ENCODE peak calls at places on chromosomes 12 and 14, in six cellular contexts. W is thoracic aorta, T is suprapubic skin, V is WTC11, P is Calu3, I is AG09309. F is an unnamed sample.

GRCh38 chr12:29528161-29528560 is 30.7 kb upstream of the OVCH1 start:
- DNase-seq in P (no peak), W (no peak), I (no peak), T (no peak), V (no peak), F (no peak)

GRCh38 chr14:83342590-83342989 is 1808.9 kb upstream of the SEL1L start:
- DNase-seq in V (no peak), T (no peak), I (no peak), P (no peak), W (peak), F (peak)

GRCh38 chr14:29716150-29716549 is 211.5 kb downstream of the PRKD1 start:
- DNase-seq in I (no peak), T (no peak), V (no peak), W (no peak), P (no peak), F (no peak)

GRCh38 chr14:47438650-47439140 is 236.7 kb downstream of the MDGA2 start:
- DNase-seq in W (no peak), P (no peak), I (no peak), T (no peak), V (no peak), F (no peak)

GRCh38 chr12:117151195-117152031 is 38.9 kb downstream of the FBXO21 start:
- DNase-seq in P (peak), T (peak), V (peak), W (peak), I (peak), F (peak)

GRCh38 chr14:62734831-62735230 is 310.4 kb downstream of the KCNH5 start:
- DNase-seq in T (no peak), V (no peak), I (no peak), W (no peak), P (no peak), F (no peak)

GRCh38 chr12:56098592-56098991 is 5.8 kb upstream of the PA2G4 start:
- DNase-seq in I (no peak), W (no peak), T (no peak), P (no peak), V (no peak), F (no peak)

GRCh38 chr12:12466157-12466556 is 96.5 kb downstream of the DUSP16 start:
- DNase-seq in I (no peak), T (no peak), V (no peak), W (no peak), P (no peak), F (no peak)

GRCh38 chr12:84653482-84653881 is 259.1 kb downstream of the SLC6A15 start:
- DNase-seq in V (no peak), T (no peak), P (no peak), W (no peak), I (no peak), F (no peak)

GRCh38 chr12:90974286-90974685 is 19.3 kb upstream of the CCER1 start:
- DNase-seq in T (no peak), P (no peak), I (peak), V (no peak), W (no peak), F (no peak)

GRCh38 chr14:71029236-71029781 is 122.0 kb downstream of the PCNX1 start:
- DNase-seq in W (no peak), V (no peak), T (no peak), I (no peak), P (no peak), F (no peak)

GRCh38 chr14:105187116-105187515 is 6.0 kb upstream of the NUDT14 start:
- DNase-seq in W (no peak), V (no peak), I (no peak), P (no peak), T (no peak), F (no peak)

DNA sequence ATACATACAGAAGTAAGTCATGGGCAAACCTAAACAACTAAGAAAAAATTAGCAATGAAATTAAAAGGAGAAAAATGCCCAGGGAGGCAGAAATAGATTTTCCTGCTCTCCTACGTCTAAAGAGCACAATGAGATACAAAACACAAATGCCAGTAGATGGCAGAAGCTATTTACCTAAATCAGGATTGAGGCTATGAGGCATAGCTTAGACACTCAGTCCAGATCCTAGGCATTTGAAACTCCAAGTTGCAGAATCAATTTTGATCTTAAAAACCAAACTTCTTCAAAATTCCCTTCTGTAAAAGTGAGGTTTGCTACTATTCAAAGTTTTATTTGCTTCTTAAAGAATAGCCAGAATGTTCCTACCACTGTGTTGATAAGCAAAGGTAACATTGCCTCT is 368.6 kb downstream of the DAD1 start:
- DNase-seq in P (no peak), V (no peak), W (no peak), T (no peak), I (no peak), F (no peak)
- TF ChIP-seq CTCF in P (no peak), V (no peak), W (no peak), T (no peak), I (no peak), F (no peak)

DNA sequence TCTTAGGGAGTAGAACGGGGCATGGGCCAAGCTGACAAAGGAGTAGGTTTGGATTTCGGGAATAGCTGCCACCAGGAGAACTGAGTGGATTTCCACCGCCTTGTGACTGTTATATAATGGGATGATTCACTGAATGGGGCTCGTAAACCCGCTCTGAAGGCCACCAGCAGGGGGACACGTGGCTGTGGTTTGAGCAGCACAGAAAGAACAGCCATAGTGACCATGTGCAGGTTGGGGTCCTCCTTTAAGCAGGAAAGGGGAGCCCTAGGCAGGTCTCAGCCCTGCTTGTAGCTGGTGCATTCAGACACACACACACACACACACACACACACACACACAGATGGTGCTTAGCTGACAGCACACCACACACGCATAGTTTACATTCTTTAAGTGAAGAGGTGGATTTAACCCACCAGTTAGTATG is 8.6 kb upstream of the ASB2 start:
- DNase-seq in T (no peak), P (peak), I (peak), V (peak), W (no peak), F (no peak)
- TF ChIP-seq CTCF in T (peak), P (peak), I (peak), V (no peak), W (peak), F (peak)

GRCh38 chr12:124910561-124911478 is 3.6 kb downstream of the UBC start:
- DNase-seq in T (no peak), I (no peak), P (no peak), W (no peak), V (no peak), F (no peak)

GRCh38 chr12:124914392-124915248 is at the start of gene UBC:
- DNase-seq in W (peak), I (peak), P (peak), V (peak), T (peak), F (peak)

GRCh38 chr12:124916370-124917134 is 2.1 kb upstream of the UBC start:
- DNase-seq in I (peak), P (peak), T (peak), W (peak), V (no peak), F (peak)

GRCh38 chr12:124915249-124916236 is 1.1 kb upstream of the UBC start:
- DNase-seq in V (peak), W (no peak), T (peak), P (peak), I (no peak), F (peak)

DNA sequence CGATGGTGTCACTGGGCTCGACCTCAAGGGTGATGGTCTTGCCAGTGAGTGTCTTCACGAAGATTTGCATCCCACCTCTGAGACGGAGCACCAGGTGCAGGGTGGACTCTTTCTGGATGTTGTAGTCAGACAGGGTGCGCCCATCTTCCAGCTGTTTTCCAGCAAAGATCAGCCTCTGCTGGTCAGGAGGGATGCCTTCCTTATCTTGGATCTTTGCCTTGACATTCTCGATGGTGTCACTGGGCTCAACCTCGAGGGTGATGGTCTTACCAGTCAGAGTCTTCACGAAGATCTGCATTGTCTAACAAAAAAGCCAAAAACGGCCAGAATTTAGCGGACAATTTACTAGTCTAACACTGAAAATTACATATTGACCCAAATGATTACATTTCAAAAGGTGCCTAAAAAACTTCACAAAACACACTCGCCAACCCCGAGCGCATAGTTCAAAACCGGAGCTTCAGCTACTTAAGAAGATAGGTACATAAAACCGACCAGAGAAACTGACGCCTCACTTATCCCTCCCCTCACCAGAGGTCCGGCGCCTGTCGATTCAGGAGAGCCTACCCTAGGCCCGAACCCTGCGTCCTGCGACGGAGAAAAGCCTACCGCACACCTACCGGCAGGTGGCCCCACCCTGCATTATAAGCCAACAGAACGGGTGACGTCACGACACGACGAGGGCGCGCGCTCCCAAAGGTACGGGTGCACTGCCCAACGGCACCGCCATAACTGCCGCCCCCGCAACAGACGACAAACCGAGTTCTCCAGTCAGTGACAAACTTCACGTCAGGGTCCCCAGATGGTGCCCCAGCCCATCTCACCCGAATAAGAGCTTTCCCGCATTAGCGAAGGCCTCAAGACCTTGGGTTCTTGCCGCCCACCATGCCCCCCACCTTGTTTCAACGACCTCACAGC is 717 bp downstream of the UBC start:
- DNase-seq in W (peak), P (peak), V (peak), T (peak), I (no peak), F (peak)
- TF ChIP-seq CTCF in W (peak), P (peak), V (peak), T (peak), I (peak), F (peak)

GRCh38 chr12:6556857-6557256 is 1.0 kb upstream of the IFFO1 start:
- DNase-seq in T (no peak), P (no peak), I (no peak), V (no peak), W (no peak), F (no peak)

GRCh38 chr12:6552140-6552551 is 3.7 kb downstream of the IFFO1 start:
- DNase-seq in I (no peak), V (no peak), W (no peak), T (no peak), P (no peak), F (no peak)

GRCh38 chr12:6553051-6553868 is 2.6 kb downstream of the IFFO1 start:
- DNase-seq in P (no peak), V (no peak), T (no peak), W (no peak), I (peak), F (peak)

GRCh38 chr12:6554990-6555691 is 701 bp downstream of the IFFO1 start:
- DNase-seq in I (no peak), V (no peak), P (no peak), T (no peak), W (no peak), F (no peak)

GRCh38 chr12:6554168-6554989 is 1.5 kb downstream of the IFFO1 start:
- DNase-seq in W (no peak), P (peak), T (no peak), I (no peak), V (peak), F (peak)
- TF ChIP-seq CTCF in W (peak), P (peak), T (peak), I (peak), V (peak), F (peak)

GRCh38 chr12:120437735-120438494 is at the start of gene COX6A1:
- DNase-seq in T (peak), I (peak), V (peak), W (peak), P (peak), F (peak)
- TF ChIP-seq CTCF in T (no peak), I (peak), V (no peak), W (no peak), P (no peak), F (no peak)

GRCh38 chr14:96264850-96265249 is 8.8 kb downstream of the BDKRB1 start:
- DNase-seq in W (no peak), I (no peak), V (peak), T (no peak), P (no peak), F (no peak)
- TF ChIP-seq CTCF in W (no peak), I (peak), V (no peak), T (no peak), P (no peak), F (no peak)

DNA sequence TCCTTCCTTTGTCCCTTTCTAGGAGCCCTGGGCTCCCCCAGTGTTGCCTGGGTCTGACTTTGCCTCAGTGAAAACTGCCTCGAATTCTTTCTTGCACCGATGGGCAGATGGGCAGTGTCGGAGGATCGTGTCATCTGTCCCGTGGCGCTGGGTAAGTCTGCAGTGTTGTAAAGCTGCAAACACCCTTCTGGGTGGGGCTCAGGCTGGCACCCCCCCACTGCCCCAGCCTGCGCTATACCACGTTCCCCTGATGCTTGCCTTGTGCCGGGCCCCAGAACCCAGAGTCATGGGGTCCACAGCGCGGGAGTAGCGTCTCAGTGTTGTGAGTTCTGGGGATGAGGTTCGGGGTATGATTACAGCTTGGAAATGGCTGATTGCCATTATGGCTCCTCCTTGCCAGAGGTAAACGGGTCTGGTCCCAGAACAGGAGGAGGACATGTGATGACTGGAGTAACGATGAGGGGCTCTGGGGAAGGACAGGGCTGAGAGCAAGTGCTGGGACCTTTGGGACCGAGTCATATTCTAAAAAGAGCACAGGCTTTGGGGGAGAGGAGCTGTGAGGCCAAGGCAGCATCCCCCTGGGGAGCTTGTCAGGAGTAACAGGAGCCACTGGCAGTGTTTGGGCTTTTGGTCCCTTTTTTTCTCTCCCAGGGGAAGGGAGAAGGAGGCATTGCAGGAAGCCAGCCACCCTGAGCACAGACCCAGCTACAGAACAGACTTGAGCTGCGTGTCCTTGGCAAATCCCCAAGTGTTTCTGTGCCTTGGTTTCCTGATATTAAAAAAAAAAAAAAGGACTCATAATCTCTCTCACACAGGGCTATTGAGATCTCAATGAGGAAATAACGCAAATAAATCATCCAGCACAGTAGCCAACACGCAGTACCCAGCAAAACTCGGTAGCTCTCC is 4.3 kb downstream of the RTL1 start:
- DNase-seq in T (no peak), W (no peak), V (peak), I (no peak), P (no peak), F (no peak)
- TF ChIP-seq CTCF in T (no peak), W (no peak), V (no peak), I (no peak), P (no peak), F (no peak)